ENCODE peak calls at places on chromosomes 6 and 20, in six cellular contexts. J, D, Y, Z, W and P are unnamed samples. For H3K4me1, the result is how much of the 10 kb centered on the place peaks cover.

GRCh38 chr6:31068738-31069340 is 43.5 kb downstream of the C6orf15 start:
- DNase-seq in Z (peak), W (peak), Y (peak), J (peak), D (peak), P (peak)

GRCh38 chr6:128932061-128932460 is 49.1 kb downstream of the LAMA2 start:
- DNase-seq in J (no peak), Z (no peak), D (no peak), W (peak), Y (no peak), P (no peak)

GRCh38 chr6:30684386-30685156 is 1.9 kb downstream of the PPP1R18 start:
- DNase-seq in Z (peak), W (peak), J (peak), Y (peak), D (no peak), P (peak)

GRCh38 chr20:63746766-63747315 is 7.3 kb downstream of the SLC2A4RG start:
- DNase-seq in Z (peak), D (no peak), Y (peak), W (no peak), J (no peak), P (no peak)

GRCh38 chr6:16408766-16409165 is 170.4 kb downstream of the GMPR start:
- DNase-seq in D (no peak), Y (no peak), J (no peak), W (no peak), Z (no peak), P (no peak)

GRCh38 chr6:71473908-71474307 is 185.3 kb downstream of the OGFRL1 start:
- DNase-seq in Y (peak), D (no peak), W (peak), Z (no peak), J (peak), P (peak)

GRCh38 chr6:110567957-110568696 is 91.7 kb upstream of the SLC22A16 start:
- DNase-seq in J (no peak), W (no peak), Z (no peak), D (no peak), Y (no peak), P (no peak)

GRCh38 chr6:17429381-17430061 is 36.1 kb downstream of the CAP2 start:
- DNase-seq in Z (no peak), W (peak), D (no peak), J (no peak), Y (no peak), P (no peak)

GRCh38 chr6:131782764-131783163 is 25.1 kb upstream of the ENPP1 start:
- DNase-seq in W (no peak), Z (no peak), Y (no peak), J (no peak), D (no peak), P (no peak)

GRCh38 chr6:70669133-70669532 is 1.4 kb downstream of the SMAP1 start:
- DNase-seq in W (peak), Y (no peak), D (no peak), Z (no peak), J (no peak), P (no peak)

GRCh38 chr6:158978752-158979151 is 21.2 kb downstream of the RSPH3 start:
- DNase-seq in D (no peak), Y (no peak), W (peak), Z (no peak), J (no peak), P (no peak)

GRCh38 chr6:107423474-107423873 is 35.9 kb downstream of the PDSS2 start:
- DNase-seq in Z (no peak), J (no peak), Y (no peak), W (no peak), D (no peak), P (no peak)

GRCh38 chr6:47169785-47170685 is 127.9 kb upstream of the ADGRF1 start:
- DNase-seq in D (no peak), W (peak), Y (no peak), Z (no peak), J (no peak), P (no peak)

GRCh38 chr6:94721459-94721858 is 855.9 kb upstream of the MANEA start:
- DNase-seq in J (no peak), D (no peak), Y (no peak), Z (no peak), W (no peak), P (peak)
- H3K4me1 ChIP-seq in J (under half), D (under half), Y (under half), Z (under half), W (under half), P (under half)

GRCh38 chr20:1946762-1947534 is 46.9 kb downstream of the PDYN start:
- DNase-seq in D (peak), J (peak), W (no peak), Y (peak), Z (no peak), P (peak)

GRCh38 chr20:1945660-1946059 is 48.2 kb downstream of the PDYN start:
- DNase-seq in Z (no peak), D (no peak), W (no peak), J (no peak), Y (no peak), P (no peak)

GRCh38 chr20:1949306-1949705 is 44.6 kb downstream of the PDYN start:
- DNase-seq in D (no peak), J (no peak), Y (no peak), W (no peak), Z (no peak), P (no peak)

GRCh38 chr20:1946442-1946761 is 47.5 kb downstream of the PDYN start:
- DNase-seq in Y (no peak), W (no peak), J (no peak), Z (no peak), D (no peak), P (no peak)

DNA sequence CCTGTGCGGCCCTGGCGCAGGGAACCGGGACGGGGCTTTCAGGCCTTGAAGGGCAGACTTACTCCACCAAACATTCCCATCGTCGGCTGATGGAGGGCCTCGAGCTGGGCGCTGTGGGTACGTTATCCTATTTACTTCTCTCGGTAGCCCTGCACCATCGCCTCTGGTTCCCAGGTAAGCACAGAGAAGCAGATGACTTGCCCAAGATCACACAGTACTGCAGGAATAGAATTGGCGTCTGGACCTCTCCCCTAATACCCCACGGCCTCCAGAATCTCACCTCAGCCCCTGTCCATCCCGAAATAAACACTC is 46.4 kb downstream of the PDYN start:
- DNase-seq in Y (no peak), W (no peak), D (no peak), Z (no peak), J (no peak), P (no peak)
- H3K4me3 ChIP-seq in Y (peak), W (no peak), D (peak), Z (no peak), J (no peak), P (no peak)

DNA sequence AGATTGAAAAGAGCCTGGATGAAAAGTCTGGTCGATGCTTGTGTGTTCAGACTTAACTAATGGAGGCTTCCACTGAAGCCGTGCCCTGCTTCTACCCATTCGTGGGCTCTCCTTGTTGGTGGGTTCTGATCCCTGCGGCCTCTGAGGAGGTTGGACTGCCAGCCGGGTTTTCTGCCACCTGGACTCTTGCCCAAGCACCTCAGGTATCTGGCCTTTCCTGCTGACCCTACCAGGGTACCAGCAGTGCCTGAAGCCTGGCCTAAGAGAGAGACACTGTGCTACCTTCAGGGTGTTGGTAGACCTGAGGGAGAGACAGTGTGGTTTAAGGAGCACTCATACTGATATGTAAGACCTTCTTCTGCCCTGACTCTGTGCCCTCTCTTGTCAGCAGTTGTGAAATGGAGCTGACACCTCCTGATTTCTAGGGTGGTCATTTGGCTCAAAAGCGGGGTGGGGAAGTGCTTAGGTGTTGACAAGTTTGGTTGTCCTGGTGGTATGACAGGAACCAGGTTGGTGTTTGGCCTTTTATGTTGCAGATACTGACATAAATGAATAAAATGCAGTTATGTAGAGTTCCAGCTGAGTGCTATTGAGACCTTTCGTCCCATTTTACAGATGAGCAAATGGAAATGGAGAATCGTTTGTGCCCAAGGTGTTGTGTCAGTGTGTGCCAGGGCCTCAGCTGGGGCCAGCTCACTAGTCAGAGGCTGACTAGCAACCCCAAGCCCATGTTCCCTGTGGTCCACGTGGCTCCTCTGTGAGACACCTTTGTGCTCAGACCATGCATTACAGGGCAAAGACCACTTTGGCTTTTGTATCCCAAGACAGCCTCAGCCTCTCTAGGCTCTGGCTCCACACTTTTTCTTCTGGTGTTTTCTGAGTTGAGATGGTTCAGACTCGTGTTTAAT is 3.1 kb downstream of the PLCG1 start:
- DNase-seq in D (no peak), Y (no peak), Z (no peak), J (no peak), W (no peak), P (peak)
- H3K27ac ChIP-seq in D (no peak), Y (peak), Z (no peak), J (peak), W (no peak), P (no peak)

GRCh38 chr6:42028234-42029061 is 21.9 kb upstream of the TAF8 start:
- DNase-seq in Y (no peak), Z (no peak), D (no peak), W (peak), J (peak), P (no peak)

GRCh38 chr6:42029062-42029685 is 21.1 kb upstream of the TAF8 start:
- DNase-seq in Y (no peak), D (no peak), Z (no peak), W (no peak), J (no peak), P (peak)

GRCh38 chr6:42029881-42030280 is 20.4 kb upstream of the TAF8 start:
- DNase-seq in Z (no peak), J (no peak), W (no peak), Y (no peak), D (no peak), P (peak)

GRCh38 chr6:42032366-42032765 is 18.0 kb upstream of the TAF8 start:
- DNase-seq in J (no peak), Z (no peak), Y (no peak), D (no peak), W (no peak), P (no peak)

GRCh38 chr6:42030585-42031506 is 19.5 kb upstream of the TAF8 start:
- DNase-seq in D (peak), Z (no peak), W (no peak), Y (no peak), J (peak), P (no peak)
- H3K4me1 ChIP-seq in D (under half), Z (under half), W (under half), Y (under half), J (under half), P (under half)

GRCh38 chr6:166656269-166657206 is 29.5 kb upstream of the RPS6KA2 start:
- DNase-seq in Y (no peak), W (peak), D (peak), J (no peak), Z (no peak), P (no peak)
- H3K4me3 ChIP-seq in Y (peak), W (no peak), D (peak), J (no peak), Z (no peak), P (no peak)

DNA sequence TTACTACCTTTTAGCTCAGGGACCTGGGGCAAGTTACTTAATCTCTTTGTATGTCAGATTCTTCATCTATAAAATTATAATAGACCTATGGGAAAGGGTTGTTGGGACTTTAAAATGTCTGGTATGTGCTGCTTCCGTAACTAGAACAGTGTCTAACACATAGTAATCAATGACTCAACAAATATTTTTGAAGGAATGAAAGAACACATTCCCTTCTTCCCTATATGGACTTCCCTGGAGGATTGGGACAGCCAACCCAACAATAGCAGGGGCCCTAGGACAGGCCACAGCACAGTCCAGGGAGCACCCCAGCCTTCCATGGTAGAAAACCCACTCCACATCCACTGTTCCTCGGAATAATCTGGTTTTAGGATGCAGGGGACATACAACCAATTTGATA is 50.7 kb upstream of the TPD52L1 start:
- DNase-seq in D (no peak), W (peak), J (no peak), Z (no peak), Y (no peak), P (no peak)
- H3K27ac ChIP-seq in D (no peak), W (peak), J (no peak), Z (no peak), Y (no peak), P (peak)

DNA sequence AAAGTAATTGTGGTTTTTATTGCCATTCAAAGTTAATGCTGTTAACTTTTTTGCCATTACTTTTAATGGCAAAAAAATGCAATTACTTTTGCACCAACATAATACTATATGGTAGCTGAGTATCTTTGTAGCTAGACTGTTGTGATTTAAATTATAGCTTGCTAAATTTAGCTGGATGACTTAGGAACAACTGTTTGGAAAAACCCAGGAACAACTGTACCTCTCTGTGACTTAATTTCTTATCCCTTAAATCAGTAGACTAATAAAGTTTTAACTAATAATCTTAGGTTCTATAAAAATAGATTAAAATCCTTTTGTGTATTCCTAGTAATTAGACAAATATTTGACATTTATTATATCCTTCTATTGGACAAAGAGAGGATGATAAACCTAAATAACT is 268.2 kb downstream of the TENT5A start:
- DNase-seq in Y (no peak), D (no peak), Z (no peak), W (no peak), J (no peak), P (no peak)
- H3K4me1 ChIP-seq in Y (under half), D (under half), Z (under half), W (under half), J (under half), P (under half)